ENCODE peak calls at places on chromosomes 16 and 17, in five cellular contexts. A, W, P, H and X are unnamed samples. For H3K4me1, the result is how much of the 10 kb centered on the place peaks cover.

GRCh38 chr17:35766903-35767510 is 6.3 kb downstream of the C17orf50 start:
- DNase-seq in A (no peak), W (no peak), P (no peak), H (no peak), X (no peak)

GRCh38 chr16:77869997-77870813 is 81.8 kb downstream of the VAT1L start:
- DNase-seq in A (no peak), W (no peak), P (no peak), H (no peak), X (peak)

GRCh38 chr17:28498652-28499365 is 7.3 kb upstream of the FOXN1 start:
- DNase-seq in A (no peak), W (no peak), P (no peak), H (no peak), X (no peak)

GRCh38 chr16:1707193-1707790 is 1.3 kb downstream of the MAPK8IP3 start:
- DNase-seq in A (no peak), W (no peak), P (no peak), H (no peak), X (peak)

GRCh38 chr16:9518054-9518453 is 426.6 kb downstream of the HAPSTR1 start:
- DNase-seq in A (no peak), W (no peak), P (no peak), H (no peak), X (peak)

GRCh38 chr16:57132470-57132869 is 40.1 kb downstream of the CPNE2 start:
- DNase-seq in A (no peak), W (no peak), P (no peak), H (no peak), X (no peak)

GRCh38 chr16:630815-631405 is at the start of gene WFIKKN1:
- DNase-seq in A (no peak), W (peak), P (no peak), H (no peak), X (no peak)

GRCh38 chr17:16433514-16433913 is 18.1 kb downstream of the TRPV2 start:
- DNase-seq in A (no peak), W (no peak), P (peak), H (no peak), X (no peak)

GRCh38 chr16:50593410-50594139 is 45.4 kb downstream of the NKD1 start:
- DNase-seq in A (no peak), W (peak), P (no peak), H (no peak), X (no peak)

GRCh38 chr16:27515874-27516353 is 33.8 kb downstream of the GTF3C1 start:
- DNase-seq in A (no peak), W (peak), P (no peak), H (no peak), X (no peak)

GRCh38 chr16:55433535-55433934 is 45.5 kb upstream of the MMP2 start:
- DNase-seq in A (no peak), W (no peak), P (no peak), H (no peak), X (no peak)

GRCh38 chr17:5683241-5683640 is 98.9 kb upstream of the NLRP1 start:
- DNase-seq in A (no peak), W (no peak), P (no peak), H (no peak), X (no peak)

GRCh38 chr16:28826141-28826540 is 3.3 kb downstream of the ATXN2L start:
- DNase-seq in A (no peak), W (no peak), P (no peak), H (no peak), X (no peak)

GRCh38 chr17:77872199-77872598 is 86.3 kb upstream of the TNRC6C start:
- DNase-seq in A (no peak), W (no peak), P (peak), H (no peak), X (peak)

GRCh38 chr17:36907407-36907806 is 29.9 kb upstream of the LHX1 start:
- DNase-seq in A (no peak), W (no peak), P (no peak), H (no peak), X (no peak)

GRCh38 chr16:87789437-87790277 is 23.9 kb upstream of the KLHDC4 start:
- DNase-seq in A (no peak), W (no peak), P (no peak), H (peak), X (no peak)

GRCh38 chr17:32467949-32468348 is 18.8 kb upstream of the CDK5R1 start:
- DNase-seq in A (no peak), W (peak), P (no peak), H (no peak), X (no peak)

GRCh38 chr17:82698065-82698973 is at the start of gene RAB40B:
- DNase-seq in A (peak), W (peak), P (peak), H (peak), X (peak)

GRCh38 chr17:80348551-80349436 is 66.2 kb upstream of the ENDOV start:
- DNase-seq in A (no peak), W (no peak), P (no peak), H (no peak), X (no peak)

GRCh38 chr17:62819511-62820221 is 11.6 kb upstream of the MARCHF10 start:
- DNase-seq in A (no peak), W (peak), P (no peak), H (peak), X (peak)

GRCh38 chr17:66716236-66717026 is 118.5 kb upstream of the CACNG5 start:
- DNase-seq in A (no peak), W (peak), P (no peak), H (no peak), X (no peak)

GRCh38 chr17:32102697-32103096 is 39.6 kb upstream of the RHOT1 start:
- DNase-seq in A (no peak), W (no peak), P (no peak), H (no peak), X (no peak)

GRCh38 chr16:85974428-85975375 is 75.7 kb downstream of the IRF8 start:
- DNase-seq in A (no peak), W (no peak), P (no peak), H (no peak), X (no peak)

GRCh38 chr16:1057252-1057932 is 15.2 kb upstream of the SSTR5 start:
- DNase-seq in A (peak), W (peak), P (peak), H (no peak), X (no peak)

GRCh38 chr17:2427215-2427614 is 26.4 kb upstream of the MNT start:
- DNase-seq in A (no peak), W (no peak), P (no peak), H (no peak), X (no peak)

GRCh38 chr16:4377573-4378146 is 6.0 kb downstream of the VASN start:
- DNase-seq in A (no peak), W (no peak), P (no peak), H (no peak), X (peak)

GRCh38 chr16:4378202-4378666 is 6.6 kb downstream of the VASN start:
- DNase-seq in A (no peak), W (no peak), P (no peak), H (no peak), X (peak)

GRCh38 chr16:4376126-4376819 is 4.6 kb downstream of the VASN start:
- DNase-seq in A (no peak), W (no peak), P (no peak), H (no peak), X (peak)

GRCh38 chr16:4375717-4376116 is 4.1 kb downstream of the VASN start:
- DNase-seq in A (no peak), W (no peak), P (no peak), H (no peak), X (no peak)

DNA sequence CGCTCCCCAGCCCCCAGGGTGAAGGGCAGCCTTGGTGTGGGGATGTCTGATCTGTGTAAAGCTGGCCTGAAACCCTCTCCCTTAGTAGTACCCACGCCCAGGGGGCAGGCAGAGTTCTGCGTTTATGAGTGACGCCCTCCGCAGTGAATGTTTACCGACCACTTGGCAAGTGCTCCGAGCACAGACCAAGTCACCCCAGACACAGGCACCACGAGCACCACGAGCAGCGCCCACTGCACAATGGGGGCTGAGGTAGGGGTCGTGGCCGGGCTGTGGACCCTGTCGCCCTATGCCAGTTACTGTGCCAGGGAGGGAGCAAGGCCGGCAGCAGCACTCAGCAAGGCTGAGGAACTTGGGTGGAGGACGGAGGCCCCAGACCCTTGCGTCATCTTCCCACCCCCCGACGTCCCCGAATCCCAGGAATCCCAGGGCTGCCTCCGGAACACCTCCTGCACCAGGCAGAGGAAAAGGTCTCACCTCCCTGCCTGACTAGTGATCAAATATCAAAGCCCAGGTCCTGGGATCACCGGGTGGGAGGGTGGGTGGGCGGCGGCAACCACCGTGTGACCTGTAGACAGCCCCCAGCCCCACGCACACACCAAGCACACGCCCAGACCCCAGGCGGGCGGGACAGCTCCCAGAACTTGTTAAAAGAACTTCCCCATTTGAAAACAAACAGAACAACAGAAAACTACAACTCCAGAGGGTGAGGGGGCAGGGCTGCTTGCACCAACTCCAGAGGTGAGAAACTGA is 5.3 kb downstream of the VASN start:
- DNase-seq in A (no peak), W (no peak), P (no peak), H (no peak), X (no peak)
- H3K4me1 ChIP-seq in A (under half), W (under half), P (under half), H (under half), X (under half)

GRCh38 chr17:38448208-38448776 is 20.0 kb downstream of the ARHGAP23 start:
- DNase-seq in A (no peak), W (no peak), P (no peak), H (no peak), X (peak)
- H3K4me1 ChIP-seq in A (under half), W (under half), P (under half), H (half or more), X (under half)

DNA sequence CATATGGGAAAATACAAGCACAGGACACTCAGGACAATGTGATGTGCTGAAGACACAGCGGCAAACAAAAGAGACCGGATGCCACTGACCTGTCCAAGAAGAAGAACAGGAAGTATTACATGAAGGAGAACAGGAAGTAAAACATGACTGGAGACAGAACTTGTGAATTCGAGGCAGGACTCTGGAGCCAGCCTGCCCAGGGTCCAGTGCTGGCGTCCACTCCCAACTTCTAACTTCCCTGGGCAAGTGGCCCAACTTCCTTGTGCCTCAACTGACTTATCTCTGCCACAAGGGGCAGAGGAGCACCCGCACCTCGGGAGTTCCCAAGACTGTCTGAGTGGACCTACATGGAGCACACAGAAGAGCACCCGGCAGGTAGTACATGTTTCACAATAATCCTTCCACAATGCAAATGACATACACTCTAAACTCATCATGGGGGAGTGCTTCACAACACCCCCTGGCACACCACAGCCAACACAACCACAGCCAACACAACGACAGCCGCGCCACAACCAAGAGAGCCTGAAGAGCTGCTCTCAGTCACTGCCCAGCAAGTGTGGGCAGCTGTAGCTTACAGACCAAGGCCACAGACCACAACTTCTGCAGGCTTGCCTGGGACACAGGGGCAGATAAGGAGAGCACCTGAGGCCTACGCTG is 36.6 kb downstream of the ANKRD11 start:
- DNase-seq in A (no peak), W (no peak), P (no peak), H (no peak), X (peak)
- H3K4me1 ChIP-seq in A (half or more), W (under half), P (half or more), H (half or more), X (under half)

GRCh38 chr16:49523435-49524159 is 150.0 kb downstream of the C16orf78 start:
- DNase-seq in A (no peak), W (no peak), P (no peak), H (no peak), X (no peak)

GRCh38 chr16:49521706-49522325 is 148.2 kb downstream of the C16orf78 start:
- DNase-seq in A (no peak), W (no peak), P (no peak), H (no peak), X (no peak)

GRCh38 chr16:49519008-49519656 is 145.5 kb downstream of the C16orf78 start:
- DNase-seq in A (no peak), W (no peak), P (no peak), H (no peak), X (peak)

GRCh38 chr16:49519741-49520140 is 146.1 kb downstream of the C16orf78 start:
- DNase-seq in A (no peak), W (no peak), P (no peak), H (no peak), X (no peak)

DNA sequence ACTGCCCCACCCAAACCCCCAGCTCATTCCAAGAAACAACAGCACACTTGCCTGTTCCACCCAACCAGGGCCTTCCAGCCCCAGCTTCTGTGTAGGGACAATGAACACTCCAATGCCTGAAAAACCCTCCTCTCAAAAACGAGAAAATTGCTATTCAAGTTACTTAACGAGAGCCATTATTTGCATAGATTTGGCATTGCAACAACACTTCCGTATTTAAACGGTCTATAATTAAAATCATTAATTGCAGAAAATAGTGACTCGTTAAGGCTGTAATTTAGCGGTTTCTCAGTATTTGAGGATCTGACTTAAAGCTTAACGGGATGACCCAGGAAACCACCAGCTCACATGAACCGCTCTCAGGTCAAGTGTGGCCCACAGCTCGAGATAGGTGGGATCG is 147.1 kb downstream of the C16orf78 start:
- DNase-seq in A (no peak), W (no peak), P (no peak), H (no peak), X (no peak)
- H3K4me1 ChIP-seq in A (under half), W (under half), P (under half), H (under half), X (under half)

GRCh38 chr17:7852919-7853692 is 1.8 kb upstream of the TMEM88 start:
- DNase-seq in A (no peak), W (peak), P (peak), H (no peak), X (peak)

GRCh38 chr17:7850970-7851437 is 3.9 kb upstream of the TMEM88 start:
- DNase-seq in A (no peak), W (no peak), P (peak), H (no peak), X (peak)

GRCh38 chr17:7852262-7852670 is 2.6 kb upstream of the TMEM88 start:
- DNase-seq in A (peak), W (no peak), P (no peak), H (no peak), X (peak)

GRCh38 chr17:7850118-7850504 is 4.8 kb upstream of the TMEM88 start:
- DNase-seq in A (no peak), W (no peak), P (no peak), H (no peak), X (no peak)

GRCh38 chr17:7851438-7852261 is 3.2 kb upstream of the TMEM88 start:
- DNase-seq in A (peak), W (peak), P (peak), H (peak), X (peak)
- H3K4me1 ChIP-seq in A (under half), W (under half), P (under half), H (under half), X (under half)